ENCODE peak calls at places on chromosomes 13 and 19, in ten cellular contexts. W is AG10803, U is tibial artery, I is cardiac fibroblast, B is coronary artery, P is PC-9, X is neural progenitor cell, V is astrocyte, J is breast epithelium, Y is NB4. O is an unnamed sample.

GRCh38 chr19:56660381-56661105 is 11.0 kb downstream of the ZNF835 start:
- DNase-seq in W (no peak), U (no peak), I (no peak), B (no peak), P (no peak), X (no peak), V (no peak), J (no peak), Y (no peak), O (no peak)

GRCh38 chr19:58388175-58388526 is 1.1 kb downstream of the RPS5 start:
- DNase-seq in W (no peak), U (no peak), I (no peak), B (no peak), P (no peak), X (no peak), V (no peak), J (no peak), Y (no peak), O (no peak)

GRCh38 chr13:75636339-75637095 is 387 bp downstream of the LMO7 start:
- DNase-seq in W (peak), U (no peak), I (peak), B (no peak), P (peak), X (peak), V (no peak), J (no peak), Y (no peak), O (peak)

GRCh38 chr13:86298741-86299140 is 499.5 kb upstream of the SLITRK6 start:
- DNase-seq in W (no peak), U (no peak), I (no peak), B (no peak), P (no peak), X (no peak), V (no peak), J (no peak), Y (no peak), O (no peak)

GRCh38 chr19:40257096-40257517 is 28.0 kb downstream of the AKT2 start:
- DNase-seq in W (no peak), U (no peak), I (no peak), B (no peak), P (peak), X (no peak), V (no peak), J (no peak), Y (no peak), O (peak)

GRCh38 chr19:47247308-47247990 is 8.9 kb upstream of the CCDC9 start:
- DNase-seq in W (peak), U (peak), I (peak), B (no peak), P (peak), X (peak), V (peak), J (peak), Y (peak), O (peak)

GRCh38 chr19:48755787-48756674 is 707 bp downstream of the FGF21 start:
- DNase-seq in W (no peak), U (no peak), I (no peak), B (no peak), P (no peak), X (no peak), V (no peak), J (no peak), Y (no peak), O (no peak)

GRCh38 chr13:51328488-51328887 is 11.0 kb upstream of the SERPINE3 start:
- DNase-seq in W (no peak), U (no peak), I (no peak), B (no peak), P (no peak), X (peak), V (no peak), J (no peak), Y (no peak), O (no peak)

GRCh38 chr13:74040200-74040599 is 94.0 kb downstream of the KLF12 start:
- DNase-seq in W (no peak), U (peak), I (peak), B (no peak), P (no peak), X (peak), V (no peak), J (no peak), Y (peak), O (no peak)

GRCh38 chr13:48251616-48252081 is 18.6 kb downstream of the ITM2B start:
- DNase-seq in W (peak), U (no peak), I (peak), B (no peak), P (no peak), X (no peak), V (no peak), J (no peak), Y (no peak), O (no peak)

GRCh38 chr19:20662421-20663105 is 1.2 kb upstream of the ZNF626 start:
- DNase-seq in W (no peak), U (no peak), I (no peak), B (no peak), P (no peak), X (no peak), V (no peak), J (no peak), Y (no peak), O (no peak)

GRCh38 chr13:112735791-112736190 is 46.0 kb downstream of the ATP11A start:
- DNase-seq in W (no peak), U (no peak), I (no peak), B (no peak), P (no peak), X (no peak), V (no peak), J (no peak), Y (no peak), O (no peak)

GRCh38 chr13:72698164-72698563 is 29.3 kb downstream of the MZT1 start:
- DNase-seq in W (peak), U (no peak), I (peak), B (no peak), P (no peak), X (no peak), V (no peak), J (no peak), Y (no peak), O (no peak)

GRCh38 chr19:41299755-41300089 is 10.2 kb upstream of the CCDC97 start:
- DNase-seq in W (peak), U (peak), I (peak), B (no peak), P (no peak), X (no peak), V (peak), J (no peak), Y (no peak), O (no peak)

GRCh38 chr19:7705387-7706187 is 3.7 kb upstream of the FCER2 start:
- DNase-seq in W (no peak), U (peak), I (no peak), B (no peak), P (no peak), X (no peak), V (no peak), J (no peak), Y (peak), O (no peak)

GRCh38 chr19:58455306-58455705 is 3.9 kb downstream of the ZNF324B start:
- DNase-seq in W (no peak), U (no peak), I (no peak), B (no peak), P (no peak), X (no peak), V (no peak), J (no peak), Y (no peak), O (no peak)

GRCh38 chr19:16051254-16052025 is 24.9 kb upstream of the TPM4 start:
- DNase-seq in W (no peak), U (no peak), I (peak), B (no peak), P (no peak), X (no peak), V (no peak), J (no peak), Y (peak), O (no peak)

GRCh38 chr19:39297931-39298634 is 1.9 kb downstream of the IFNL1 start:
- DNase-seq in W (no peak), U (no peak), I (no peak), B (peak), P (no peak), X (no peak), V (no peak), J (no peak), Y (no peak), O (no peak)

GRCh38 chr13:26605845-26606244 is 48.4 kb downstream of the WASF3 start:
- DNase-seq in W (no peak), U (no peak), I (no peak), B (no peak), P (no peak), X (peak), V (no peak), J (no peak), Y (peak), O (no peak)

GRCh38 chr13:102017248-102017647 is 384.6 kb downstream of the FGF14 start:
- DNase-seq in W (no peak), U (no peak), I (no peak), B (no peak), P (no peak), X (no peak), V (no peak), J (no peak), Y (no peak), O (no peak)

GRCh38 chr13:50608357-50608756 is 235.1 kb downstream of the DLEU7 start:
- DNase-seq in W (no peak), U (no peak), I (no peak), B (no peak), P (no peak), X (no peak), V (peak), J (no peak), Y (no peak), O (no peak)

GRCh38 chr13:109572389-109572788 is 214.0 kb downstream of the IRS2 start:
- DNase-seq in W (no peak), U (no peak), I (no peak), B (no peak), P (no peak), X (no peak), V (no peak), J (no peak), Y (no peak), O (no peak)

GRCh38 chr13:46339035-46339666 is 47.9 kb downstream of the RUBCNL start:
- DNase-seq in W (peak), U (peak), I (peak), B (no peak), P (no peak), X (no peak), V (peak), J (no peak), Y (peak), O (peak)

GRCh38 chr19:2523630-2524311 is 47.8 kb downstream of the GADD45B start:
- DNase-seq in W (peak), U (no peak), I (no peak), B (no peak), P (no peak), X (peak), V (peak), J (no peak), Y (no peak), O (no peak)

GRCh38 chr13:33611016-33611805 is 206.7 kb upstream of the RFC3 start:
- DNase-seq in W (no peak), U (peak), I (peak), B (peak), P (no peak), X (peak), V (peak), J (no peak), Y (no peak), O (peak)

GRCh38 chr19:52991484-52991883 is 22.2 kb upstream of the ERVV-1 start:
- DNase-seq in W (peak), U (no peak), I (peak), B (no peak), P (peak), X (no peak), V (peak), J (no peak), Y (no peak), O (no peak)

GRCh38 chr19:12766051-12766521 is 9.3 kb downstream of the HOOK2 start:
- DNase-seq in W (peak), U (peak), I (peak), B (peak), P (peak), X (peak), V (peak), J (peak), Y (peak), O (peak)

GRCh38 chr19:15790096-15790495 is 2.6 kb downstream of the OR10H5 start:
- DNase-seq in W (no peak), U (no peak), I (no peak), B (no peak), P (peak), X (no peak), V (no peak), J (no peak), Y (no peak), O (no peak)

GRCh38 chr13:64248371-64249065 is 2832.9 kb upstream of the PCDH20 start:
- DNase-seq in W (peak), U (no peak), I (peak), B (no peak), P (no peak), X (no peak), V (peak), J (no peak), Y (no peak), O (no peak)

GRCh38 chr13:38753878-38754277 is 67.0 kb downstream of the FREM2 start:
- DNase-seq in W (no peak), U (no peak), I (no peak), B (no peak), P (no peak), X (peak), V (no peak), J (no peak), Y (no peak), O (no peak)

GRCh38 chr13:93635687-93636086 is 409.1 kb downstream of the GPC6 start:
- DNase-seq in W (peak), U (peak), I (peak), B (no peak), P (no peak), X (no peak), V (peak), J (no peak), Y (no peak), O (no peak)

GRCh38 chr13:65825039-65825438 is 1405.1 kb downstream of the PCDH9 start:
- DNase-seq in W (no peak), U (no peak), I (no peak), B (no peak), P (no peak), X (no peak), V (no peak), J (no peak), Y (no peak), O (no peak)

GRCh38 chr19:33390120-33390907 is 16.8 kb downstream of the CEBPG start:
- DNase-seq in W (peak), U (peak), I (peak), B (no peak), P (no peak), X (no peak), V (peak), J (peak), Y (peak), O (no peak)

DNA sequence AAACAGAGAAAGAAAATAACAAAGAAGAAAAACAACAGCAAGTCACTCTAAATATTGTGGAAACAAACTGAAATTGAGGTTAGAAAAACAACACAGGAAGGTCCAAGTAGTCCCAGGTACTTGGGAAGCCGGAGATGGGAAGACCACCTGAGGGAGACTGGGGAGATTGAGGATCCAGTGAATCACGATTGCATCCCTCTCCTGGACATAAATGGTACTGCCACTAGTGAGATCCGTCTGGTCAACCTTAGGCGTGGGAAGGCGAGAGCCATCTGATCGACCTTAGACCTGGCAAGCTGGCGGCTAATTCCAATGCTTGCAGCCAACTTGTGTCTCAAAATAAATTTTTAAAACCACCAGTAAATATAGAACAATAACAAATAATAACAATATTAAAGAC is 81.9 kb downstream of the ZNF726 start:
- DNase-seq in W (no peak), U (no peak), I (no peak), B (no peak), P (no peak), X (peak), V (no peak), J (no peak), Y (peak), O (no peak)
- TF ChIP-seq CTCF in W (peak), U (no peak), I (peak), B (no peak), P (peak), X (peak), V (peak), J (no peak), Y (peak), O (no peak)

DNA sequence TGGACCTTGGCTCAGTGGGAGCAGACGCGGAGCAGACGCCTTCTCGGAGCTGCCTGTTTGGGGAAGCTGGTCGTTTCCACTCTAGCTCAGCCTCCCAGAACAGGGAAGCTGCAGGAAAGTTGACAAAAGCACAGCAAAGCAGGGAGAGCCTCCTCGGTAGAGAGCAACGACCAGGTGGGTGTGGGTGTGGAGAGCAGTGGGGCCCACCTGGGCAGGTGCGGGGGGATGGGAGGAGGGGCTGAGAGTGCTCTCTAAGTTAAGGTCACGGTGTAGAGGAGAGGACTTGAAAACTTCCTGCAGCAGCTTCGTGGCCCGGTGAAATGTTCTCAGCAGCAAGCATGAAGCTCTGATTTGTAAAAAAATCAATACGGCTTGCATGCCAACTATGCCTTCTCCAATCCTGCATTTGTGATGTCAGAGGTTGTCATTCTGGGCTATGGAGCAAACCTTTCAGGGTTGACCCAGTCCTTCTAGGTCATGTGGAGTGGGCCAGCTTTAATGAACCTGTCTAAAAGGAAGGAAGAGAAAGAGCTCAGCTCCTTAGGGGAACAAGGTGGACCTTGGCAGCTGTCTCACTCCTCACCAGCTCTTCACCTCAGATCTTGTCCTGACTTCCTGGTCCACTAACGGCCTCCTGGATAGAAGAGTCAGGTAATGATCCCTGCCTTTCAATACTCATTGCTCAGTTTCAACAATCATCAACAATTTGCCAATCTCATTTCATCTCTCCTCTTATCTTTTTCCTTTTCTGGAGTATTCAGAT is 85.8 kb upstream of the UBL3 start:
- DNase-seq in W (no peak), U (no peak), I (no peak), B (no peak), P (peak), X (no peak), V (no peak), J (no peak), Y (peak), O (peak)
- H3K4me3 ChIP-seq in W (no peak), U (no peak), I (no peak), B (no peak), P (no peak), X (no peak), V (no peak), J (no peak), Y (no peak), O (no peak)

GRCh38 chr13:44651209-44651608 is 75.1 kb upstream of the TSC22D1 start:
- DNase-seq in W (no peak), U (no peak), I (no peak), B (no peak), P (no peak), X (no peak), V (no peak), J (no peak), Y (no peak), O (no peak)
- TF ChIP-seq CTCF in W (no peak), U (no peak), I (no peak), B (no peak), P (no peak), X (no peak), V (no peak), J (no peak), Y (no peak), O (no peak)

GRCh38 chr13:28136916-28137315 is 1.4 kb upstream of the PAN3 start:
- DNase-seq in W (no peak), U (no peak), I (no peak), B (no peak), P (no peak), X (no peak), V (no peak), J (no peak), Y (peak), O (no peak)

GRCh38 chr13:28140433-28141125 is 2.2 kb downstream of the PAN3 start:
- DNase-seq in W (no peak), U (no peak), I (no peak), B (no peak), P (peak), X (peak), V (no peak), J (no peak), Y (no peak), O (no peak)

GRCh38 chr13:28137556-28137955 is 789 bp upstream of the PAN3 start:
- DNase-seq in W (no peak), U (no peak), I (peak), B (no peak), P (no peak), X (peak), V (no peak), J (no peak), Y (no peak), O (no peak)

GRCh38 chr13:28138012-28138755 is at the start of gene PAN3:
- DNase-seq in W (peak), U (peak), I (peak), B (peak), P (peak), X (peak), V (peak), J (peak), Y (peak), O (peak)

GRCh38 chr13:28138756-28139470 is 568 bp downstream of the PAN3 start:
- DNase-seq in W (peak), U (peak), I (peak), B (peak), P (no peak), X (peak), V (peak), J (peak), Y (peak), O (peak)
- H3K4me3 ChIP-seq in W (peak), U (peak), I (peak), B (peak), P (peak), X (peak), V (peak), J (peak), Y (peak), O (peak)

DNA sequence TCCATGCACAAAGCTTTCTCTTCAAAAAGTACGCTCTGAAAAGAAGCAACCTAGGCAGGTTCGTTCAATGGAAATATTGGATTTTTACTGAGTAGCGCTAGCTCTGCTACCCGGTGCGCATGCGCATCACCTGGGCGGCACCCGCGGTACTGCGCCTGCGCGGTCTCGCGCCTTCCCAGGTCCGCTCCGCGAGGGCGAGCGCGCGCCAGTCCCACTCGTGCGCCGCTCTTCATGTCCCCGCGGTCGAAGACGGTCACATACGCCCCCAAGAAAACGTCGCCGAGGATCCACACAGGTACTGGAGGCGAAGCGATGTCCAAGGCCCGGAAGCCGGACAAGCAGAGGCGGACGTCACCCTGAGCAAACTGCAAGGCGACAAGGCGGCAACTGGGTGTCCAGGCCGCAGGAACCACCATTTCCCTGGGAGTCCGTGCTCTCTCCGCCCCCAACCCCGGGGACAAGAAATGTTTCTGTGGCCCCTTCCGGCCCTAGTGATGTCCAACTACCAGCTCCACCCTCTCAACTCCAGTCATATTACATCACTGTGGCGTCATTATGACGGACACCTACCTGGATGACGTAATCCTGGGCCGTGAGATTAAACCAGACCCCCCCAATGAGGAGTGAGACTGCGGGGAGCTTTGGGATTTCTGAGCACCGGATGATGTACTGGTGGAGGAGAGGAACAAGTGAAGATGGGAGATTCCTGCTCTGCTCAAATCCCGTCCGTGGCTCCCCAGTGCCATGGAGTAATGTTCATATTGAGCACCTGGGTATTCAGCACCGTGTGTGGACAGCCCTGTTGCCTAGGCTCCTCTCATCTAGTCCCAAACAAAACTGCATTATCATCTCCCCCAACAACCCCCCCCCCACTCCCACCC is 4.8 kb upstream of the KCNC3 start:
- DNase-seq in W (no peak), U (peak), I (no peak), B (no peak), P (no peak), X (peak), V (peak), J (peak), Y (no peak), O (peak)
- TF ChIP-seq CTCF in W (no peak), U (no peak), I (no peak), B (no peak), P (no peak), X (no peak), V (no peak), J (no peak), Y (no peak), O (no peak)

DNA sequence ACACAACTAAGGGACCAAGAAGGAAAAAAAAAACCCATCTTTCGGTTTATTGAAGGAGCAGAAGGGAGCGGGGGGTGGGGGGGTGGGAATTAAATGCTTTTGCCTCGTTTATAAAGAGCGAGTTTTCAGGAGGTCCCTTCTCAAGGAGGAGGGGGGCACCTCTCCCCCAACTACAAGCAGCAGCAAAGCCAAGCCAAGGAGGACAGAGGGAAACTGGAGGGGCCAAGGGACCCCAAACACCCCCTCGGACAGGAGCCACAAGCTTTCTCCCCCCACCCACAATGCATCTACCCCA is 2.4 kb downstream of the IRF2BP1 start:
- DNase-seq in W (no peak), U (no peak), I (no peak), B (no peak), P (no peak), X (no peak), V (no peak), J (no peak), Y (no peak), O (no peak)
- H3K4me3 ChIP-seq in W (peak), U (peak), I (no peak), B (peak), P (no peak), X (no peak), V (no peak), J (peak), Y (peak), O (peak)